ENCODE peak calls at places on chromosomes 2 and 18, in nine cellular contexts. F is central memory CD4-positive, alpha-beta T cell; B is activated effector memory CD4-positive, alpha-beta T cell treated with Interleukin-2 at 50 U/mL for 16 hours; T is C1 segment of cervical spinal cord; G is GDM1; U is NCI-H2081; N is HCT116; A is OCI-M1; K is heart left ventricle. L is an unnamed sample.

GRCh38 chr18:23990474-23991410 is 23.8 kb upstream of the TTC39C start:
- DNase-seq in F (no peak), B (no peak), T (no peak), G (no peak), U (no peak), N (no peak), A (no peak), K (no peak), L (no peak)

GRCh38 chr18:46481847-46482245 is 175.2 kb downstream of the LOXHD1 start:
- DNase-seq in F (no peak), B (no peak), T (no peak), G (no peak), U (no peak), N (no peak), A (no peak), K (no peak), L (no peak)

GRCh38 chr2:219271021-219271420 is 8.1 kb upstream of the DNAJB2 start:
- DNase-seq in F (no peak), B (no peak), T (no peak), G (no peak), U (no peak), N (no peak), A (no peak), K (no peak), L (no peak)

GRCh38 chr2:130241041-130241707 is 42.9 kb upstream of the TUBA3E start:
- DNase-seq in F (no peak), B (no peak), T (no peak), G (no peak), U (no peak), N (peak; percentile 96), A (no peak), K (no peak), L (no peak)

GRCh38 chr18:49094979-49095632 is 144.3 kb upstream of the SMAD7 start:
- DNase-seq in F (no peak), B (no peak), T (no peak), G (no peak), U (no peak), N (no peak), A (peak; percentile 13), K (no peak), L (no peak)

GRCh38 chr2:224114428-224114827 is 75.3 kb upstream of the SERPINE2 start:
- DNase-seq in F (no peak), B (no peak), T (no peak), G (no peak), U (no peak), N (no peak), A (no peak), K (no peak), L (no peak)

GRCh38 chr2:202494300-202494699 is 118.2 kb downstream of the BMPR2 start:
- DNase-seq in F (no peak), B (no peak), T (peak; percentile 31), G (no peak), U (peak; percentile 37), N (no peak), A (no peak), K (no peak), L (no peak)

GRCh38 chr18:59960272-59960671 is 60.5 kb downstream of the PMAIP1 start:
- DNase-seq in F (no peak), B (no peak), T (no peak), G (no peak), U (no peak), N (no peak), A (no peak), K (no peak), L (no peak)

GRCh38 chr18:70420151-70420898 is 131.5 kb downstream of the SOCS6 start:
- DNase-seq in F (no peak), B (no peak), T (no peak), G (no peak), U (no peak), N (no peak), A (no peak), K (no peak), L (no peak)

GRCh38 chr2:157257312-157258252 is at the start of gene GALNT5:
- DNase-seq in F (no peak), B (no peak), T (no peak), G (no peak), U (no peak), N (no peak), A (peak; percentile 74), K (no peak), L (no peak)

GRCh38 chr18:3827236-3827635 is 377.3 kb downstream of the TGIF1 start:
- DNase-seq in F (no peak), B (no peak), T (no peak), G (no peak), U (no peak), N (no peak), A (peak; percentile 45), K (no peak), L (no peak)

GRCh38 chr18:28109781-28110460 is 67.0 kb downstream of the CDH2 start:
- DNase-seq in F (no peak), B (no peak), T (no peak), G (no peak), U (no peak), N (no peak), A (no peak), K (no peak), L (no peak)

GRCh38 chr2:127569274-127570065 is 34.0 kb downstream of the MYO7B start:
- DNase-seq in F (no peak), B (no peak), T (peak; percentile 13), G (no peak), U (no peak), N (no peak), A (no peak), K (peak; percentile 53), L (no peak)

GRCh38 chr2:68653538-68653982 is 10.2 kb downstream of the PROKR1 start:
- DNase-seq in F (peak; percentile 8), B (peak; percentile 10), T (no peak), G (peak; percentile 67), U (no peak), N (no peak), A (peak; percentile 23), K (no peak), L (peak; percentile 77)

GRCh38 chr2:1047485-1047884 is 96.8 kb downstream of the SNTG2 start:
- DNase-seq in F (no peak), B (no peak), T (no peak), G (no peak), U (no peak), N (no peak), A (peak; percentile 8), K (no peak), L (no peak)

GRCh38 chr2:109094144-109094543 is 34.9 kb upstream of the SH3RF3 start:
- DNase-seq in F (no peak), B (no peak), T (no peak), G (no peak), U (no peak), N (no peak), A (no peak), K (no peak), L (no peak)

GRCh38 chr18:28834889-28835288 is 658.0 kb upstream of the CDH2 start:
- DNase-seq in F (no peak), B (no peak), T (no peak), G (no peak), U (no peak), N (no peak), A (no peak), K (no peak), L (no peak)

GRCh38 chr18:62399781-62400308 is 74.7 kb downstream of the TNFRSF11A start:
- DNase-seq in F (no peak), B (no peak), T (no peak), G (no peak), U (peak; percentile 71), N (no peak), A (no peak), K (no peak), L (peak; percentile 12)

GRCh38 chr2:152620218-152620617 is 97.0 kb downstream of the PRPF40A start:
- DNase-seq in F (no peak), B (no peak), T (no peak), G (no peak), U (no peak), N (no peak), A (no peak), K (no peak), L (no peak)

GRCh38 chr2:238006500-238006899 is 39.7 kb downstream of the UBE2F start:
- DNase-seq in F (no peak), B (no peak), T (no peak), G (no peak), U (no peak), N (no peak), A (peak; percentile 2), K (no peak), L (no peak)

GRCh38 chr2:50752228-50752627 is 279.7 kb downstream of the NRXN1 start:
- DNase-seq in F (no peak), B (no peak), T (no peak), G (no peak), U (no peak), N (no peak), A (no peak), K (no peak), L (no peak)

GRCh38 chr2:238797537-238797936 is 50.3 kb upstream of the TWIST2 start:
- DNase-seq in F (no peak), B (no peak), T (no peak), G (no peak), U (no peak), N (no peak), A (no peak), K (no peak), L (no peak)

GRCh38 chr2:3294066-3294465 is 83.6 kb downstream of the EIPR1 start:
- DNase-seq in F (no peak), B (no peak), T (no peak), G (no peak), U (no peak), N (no peak), A (no peak), K (no peak), L (no peak)

L was measured in activated T-cell treated with anti-CD3 and anti-CD28 coated beads, Interleukin-2, amount 50 U/mL, for 72 hours.